ENCODE peak calls at places on chromosomes 7 and 10, in five cellular contexts. F is SK-N-SH, W is bronchial epithelial cell, R is foreskin fibroblast, Z is epithelial cell of proximal tubule. L is an unnamed sample.

GRCh38 chr10:68202965-68203358 is 29.0 kb downstream of the ATOH7 start:
- DNase-seq in F (no peak), W (peak), R (peak), Z (peak), L (peak)

GRCh38 chr7:102459221-102459844 is 5.3 kb downstream of the ALKBH4 start:
- DNase-seq in F (no peak), W (no peak), R (no peak), Z (no peak), L (no peak)

GRCh38 chr10:100479059-100479458 is 16.2 kb downstream of the WNT8B start:
- DNase-seq in F (no peak), W (no peak), R (no peak), Z (no peak), L (no peak)

GRCh38 chr7:90775383-90775965 is 179.4 kb downstream of the CDK14 start:
- DNase-seq in F (no peak), W (no peak), R (no peak), Z (no peak), L (no peak)

GRCh38 chr7:146665023-146665422 is 548.4 kb downstream of the CNTNAP2 start:
- DNase-seq in F (no peak), W (no peak), R (no peak), Z (no peak), L (no peak)

GRCh38 chr10:28623483-28623882 is 53.8 kb upstream of the BAMBI start:
- DNase-seq in F (no peak), W (no peak), R (no peak), Z (no peak), L (no peak)

GRCh38 chr10:27252267-27253000 is 11.8 kb upstream of the ACBD5 start:
- DNase-seq in F (no peak), W (peak), R (peak), Z (no peak), L (peak)

GRCh38 chr10:93006435-93007039 is 54.1 kb upstream of the CYP26C1 start:
- DNase-seq in F (peak), W (peak), R (peak), Z (no peak), L (peak)

GRCh38 chr7:140596751-140597424 is 43.7 kb downstream of the DENND2A start:
- DNase-seq in F (no peak), W (no peak), R (peak), Z (no peak), L (no peak)

GRCh38 chr10:110778221-110778620 is 93.5 kb upstream of the PDCD4 start:
- DNase-seq in F (no peak), W (no peak), R (no peak), Z (no peak), L (no peak)

GRCh38 chr10:99628923-99629624 is 8.8 kb upstream of the SLC25A28 start:
- DNase-seq in F (no peak), W (peak), R (no peak), Z (no peak), L (no peak)

GRCh38 chr7:82605247-82605864 is 161.8 kb upstream of the CACNA2D1 start:
- DNase-seq in F (peak), W (peak), R (peak), Z (no peak), L (peak)

GRCh38 chr10:119754936-119755335 is 29.1 kb downstream of the INPP5F start:
- DNase-seq in F (no peak), W (no peak), R (peak), Z (no peak), L (no peak)

GRCh38 chr10:68153473-68154210 is 44.4 kb downstream of the MYPN start:
- DNase-seq in F (peak), W (peak), R (peak), Z (peak), L (peak)

GRCh38 chr7:13872751-13873150 is 116.7 kb downstream of the ETV1 start:
- DNase-seq in F (no peak), W (no peak), R (no peak), Z (no peak), L (no peak)

GRCh38 chr10:60848126-60848525 is 69.8 kb downstream of the CDK1 start:
- DNase-seq in F (no peak), W (no peak), R (peak), Z (peak), L (no peak)

GRCh38 chr10:5511231-5511884 is 12.0 kb upstream of the CALML5 start:
- DNase-seq in F (no peak), W (no peak), R (no peak), Z (no peak), L (no peak)

GRCh38 chr7:99092064-99092720 is 51.7 kb downstream of the SMURF1 start:
- DNase-seq in F (no peak), W (no peak), R (no peak), Z (no peak), L (no peak)

GRCh38 chr7:156496491-156497264 is 143.9 kb upstream of the RNF32 start:
- DNase-seq in F (no peak), W (no peak), R (no peak), Z (no peak), L (no peak)

GRCh38 chr7:50409856-50410468 is 40.2 kb downstream of the FIGNL1 start:
- DNase-seq in F (no peak), W (no peak), R (no peak), Z (no peak), L (no peak)

GRCh38 chr7:149846436-149847046 is 8.4 kb downstream of the ZNF862 start:
- DNase-seq in F (no peak), W (no peak), R (no peak), Z (no peak), L (no peak)

GRCh38 chr10:76830218-76830617 is 807.4 kb downstream of the KCNMA1 start:
- DNase-seq in F (no peak), W (no peak), R (peak), Z (no peak), L (no peak)

GRCh38 chr10:43361532-43362190 is 9.8 kb upstream of the FXYD4 start:
- DNase-seq in F (no peak), W (no peak), R (no peak), Z (no peak), L (no peak)

GRCh38 chr10:80200687-80201086 is 4.7 kb downstream of the ANXA11 start:
- DNase-seq in F (no peak), W (no peak), R (no peak), Z (no peak), L (no peak)

GRCh38 chr10:69819713-69820506 is 18.2 kb downstream of the COL13A1 start:
- DNase-seq in F (no peak), W (no peak), R (peak), Z (no peak), L (no peak)

GRCh38 chr10:4498763-4499251 is 327.2 kb upstream of the AKR1E2 start:
- DNase-seq in F (no peak), W (peak), R (peak), Z (peak), L (no peak)

GRCh38 chr7:13921062-13921461 is 68.4 kb downstream of the ETV1 start:
- DNase-seq in F (no peak), W (no peak), R (no peak), Z (no peak), L (no peak)

GRCh38 chr7:2698581-2699288 is 10.7 kb downstream of the AMZ1 start:
- DNase-seq in F (no peak), W (no peak), R (no peak), Z (no peak), L (no peak)

GRCh38 chr7:156487811-156488523 is 152.6 kb upstream of the RNF32 start:
- DNase-seq in F (no peak), W (no peak), R (no peak), Z (no peak), L (no peak)

GRCh38 chr7:125090596-125090995 is 161.0 kb upstream of the POT1 start:
- DNase-seq in F (no peak), W (peak), R (no peak), Z (no peak), L (peak)

GRCh38 chr10:92081641-92082040 is 158.1 kb downstream of the BTAF1 start:
- DNase-seq in F (no peak), W (no peak), R (peak), Z (peak), L (no peak)

GRCh38 chr10:78231930-78232329 is 198.3 kb downstream of the RPS24 start:
- DNase-seq in F (no peak), W (no peak), R (peak), Z (no peak), L (no peak)

GRCh38 chr7:99839560-99840011 is 11.8 kb downstream of the CYP3A43 start:
- DNase-seq in F (no peak), W (peak), R (no peak), Z (no peak), L (peak)

GRCh38 chr10:77702166-77702565 is 64.6 kb upstream of the KCNMA1 start:
- DNase-seq in F (no peak), W (peak), R (peak), Z (no peak), L (peak)

GRCh38 chr10:122181901-122182799 is 88.9 kb upstream of the BTBD16 start:
- DNase-seq in F (no peak), W (no peak), R (peak), Z (no peak), L (no peak)

GRCh38 chr10:128178319-128178937 is 52.2 kb upstream of the MKI67 start:
- DNase-seq in F (peak), W (peak), R (no peak), Z (no peak), L (peak)

GRCh38 chr7:66352071-66352470 is 146.9 kb downstream of the TPST1 start:
- DNase-seq in F (no peak), W (peak), R (peak), Z (peak), L (peak)

DNA sequence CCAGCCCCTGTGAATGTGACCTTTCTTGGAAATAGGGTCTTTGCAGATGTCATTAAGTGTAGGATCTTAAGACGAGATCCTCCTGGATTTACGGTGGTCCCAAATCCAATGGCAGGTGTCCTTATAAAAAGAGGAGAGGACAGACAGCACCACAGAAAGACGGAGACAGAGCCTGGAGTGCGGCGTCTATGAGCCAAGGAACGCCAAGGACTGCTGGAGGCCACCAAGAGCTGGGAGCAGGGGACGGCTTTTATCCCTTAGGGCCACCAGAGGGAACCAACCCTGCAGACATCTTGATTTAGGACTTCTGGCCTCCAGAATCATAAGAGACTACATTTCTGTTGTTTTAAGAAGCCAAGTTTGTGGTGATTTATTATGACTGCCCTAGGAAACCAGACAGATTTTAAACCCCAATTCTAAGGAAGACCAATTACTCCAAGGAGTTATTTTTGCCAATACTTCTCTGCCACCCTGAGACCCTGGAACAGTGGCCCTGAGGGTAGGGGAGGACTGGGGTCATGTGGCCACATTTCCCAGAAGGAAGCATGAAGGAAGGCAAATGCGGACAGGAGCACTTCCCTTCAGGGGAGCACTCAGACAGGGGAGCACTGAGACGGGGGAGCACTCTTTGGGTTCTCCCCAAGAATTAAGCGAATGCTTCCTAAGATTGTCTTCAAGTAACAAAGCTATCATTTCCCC is 67.6 kb downstream of the CHST15 start:
- DNase-seq in F (peak), W (no peak), R (peak), Z (no peak), L (no peak)
- TF ChIP-seq CTCF in F (no peak), W (no peak), R (peak), Z (peak), L (no peak)

GRCh38 chr10:112525215-112525614 is 78.2 kb downstream of the VTI1A start:
- DNase-seq in F (no peak), W (peak), R (no peak), Z (no peak), L (peak)

GRCh38 chr10:112524637-112525036 is 77.6 kb downstream of the VTI1A start:
- DNase-seq in F (no peak), W (no peak), R (no peak), Z (no peak), L (no peak)

GRCh38 chr10:112526130-112526529 is 79.1 kb downstream of the VTI1A start:
- DNase-seq in F (no peak), W (peak), R (no peak), Z (no peak), L (peak)

GRCh38 chr10:112528235-112528634 is 81.2 kb downstream of the VTI1A start:
- DNase-seq in F (no peak), W (no peak), R (no peak), Z (no peak), L (no peak)

GRCh38 chr10:112526906-112527305 is 79.9 kb downstream of the VTI1A start:
- DNase-seq in F (no peak), W (no peak), R (peak), Z (no peak), L (no peak)
- TF ChIP-seq CTCF in F (no peak), W (no peak), R (no peak), Z (no peak), L (no peak)

DNA sequence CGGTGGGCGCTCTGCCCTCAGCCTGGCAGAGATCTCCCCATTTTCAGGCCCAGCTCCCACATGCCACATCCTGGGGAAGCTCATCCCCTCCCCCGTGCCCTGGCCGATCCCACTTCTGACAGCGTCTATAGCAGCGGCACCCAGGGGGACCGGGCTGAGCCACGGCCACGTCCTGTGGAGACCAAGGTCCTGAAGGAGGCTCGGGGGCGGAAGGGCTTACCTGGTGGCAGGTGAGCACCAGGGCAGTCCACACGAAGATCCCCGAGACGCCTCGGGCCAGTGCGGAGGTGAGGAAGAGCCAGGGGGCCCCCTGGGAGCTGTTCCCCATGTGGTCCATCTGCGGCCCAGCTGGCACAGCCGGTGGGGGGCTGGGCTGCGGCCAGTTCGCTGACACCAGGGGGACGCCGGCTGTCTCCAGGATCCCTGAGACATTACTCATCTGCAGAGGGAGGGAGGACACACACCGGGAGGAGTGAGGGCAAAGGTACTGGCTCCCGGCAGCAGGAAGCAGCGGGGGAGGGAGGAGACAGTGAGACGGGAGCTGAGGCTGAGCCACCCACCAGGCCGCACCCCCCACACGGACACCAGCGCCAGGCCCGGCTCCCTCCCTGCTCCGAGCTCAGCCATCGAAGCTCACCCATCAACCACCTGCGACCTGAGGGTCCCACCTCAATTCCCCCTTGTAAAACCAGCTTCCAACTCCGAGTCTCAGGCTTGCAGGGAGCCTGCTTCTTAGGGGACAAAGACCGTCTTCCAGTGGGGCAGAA is 776 bp downstream of the TMEM184A start:
- DNase-seq in F (peak), W (peak), R (peak), Z (no peak), L (peak)
- TF ChIP-seq CTCF in F (no peak), W (no peak), R (no peak), Z (no peak), L (no peak)

GRCh38 chr10:18235477-18235876 is 95.3 kb downstream of the CACNB2 start:
- DNase-seq in F (no peak), W (no peak), R (no peak), Z (no peak), L (no peak)

GRCh38 chr10:18231480-18231879 is 91.3 kb downstream of the CACNB2 start:
- DNase-seq in F (no peak), W (no peak), R (no peak), Z (no peak), L (no peak)

GRCh38 chr10:18230794-18231193 is 90.6 kb downstream of the CACNB2 start:
- DNase-seq in F (no peak), W (no peak), R (peak), Z (no peak), L (no peak)

GRCh38 chr10:18229839-18230238 is 89.6 kb downstream of the CACNB2 start:
- DNase-seq in F (no peak), W (peak), R (peak), Z (no peak), L (peak)

DNA sequence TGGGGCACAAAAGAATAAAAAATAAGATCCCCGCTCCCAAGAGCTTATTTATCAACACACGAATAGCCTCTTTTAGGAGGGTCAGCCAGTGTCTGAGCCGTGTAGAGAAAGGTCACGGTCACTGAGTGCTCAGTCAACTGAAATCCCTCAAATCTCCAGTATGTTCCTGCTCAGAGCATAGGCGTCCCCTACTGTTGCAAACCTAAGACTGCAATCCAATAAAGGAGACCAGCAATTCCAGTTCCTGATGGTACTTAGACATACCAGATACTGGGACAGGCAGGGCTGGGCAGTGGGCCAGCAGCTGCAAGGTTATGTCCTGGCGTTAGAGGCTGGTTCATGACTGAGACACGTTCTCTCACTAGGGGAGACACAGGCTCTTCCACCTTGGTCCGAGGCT is 93.6 kb downstream of the CACNB2 start:
- DNase-seq in F (peak), W (no peak), R (no peak), Z (peak), L (no peak)
- TF ChIP-seq CTCF in F (no peak), W (no peak), R (no peak), Z (peak), L (no peak)

GRCh38 chr7:17548014-17548653 is 249.7 kb downstream of the AHR start:
- DNase-seq in F (no peak), W (no peak), R (no peak), Z (no peak), L (no peak)

GRCh38 chr7:17546206-17546998 is 247.9 kb downstream of the AHR start:
- DNase-seq in F (no peak), W (peak), R (peak), Z (no peak), L (no peak)

GRCh38 chr7:17544401-17544800 is 245.9 kb downstream of the AHR start:
- DNase-seq in F (no peak), W (no peak), R (no peak), Z (no peak), L (no peak)

GRCh38 chr7:17549406-17549805 is 251.0 kb downstream of the AHR start:
- DNase-seq in F (no peak), W (no peak), R (no peak), Z (no peak), L (no peak)

DNA sequence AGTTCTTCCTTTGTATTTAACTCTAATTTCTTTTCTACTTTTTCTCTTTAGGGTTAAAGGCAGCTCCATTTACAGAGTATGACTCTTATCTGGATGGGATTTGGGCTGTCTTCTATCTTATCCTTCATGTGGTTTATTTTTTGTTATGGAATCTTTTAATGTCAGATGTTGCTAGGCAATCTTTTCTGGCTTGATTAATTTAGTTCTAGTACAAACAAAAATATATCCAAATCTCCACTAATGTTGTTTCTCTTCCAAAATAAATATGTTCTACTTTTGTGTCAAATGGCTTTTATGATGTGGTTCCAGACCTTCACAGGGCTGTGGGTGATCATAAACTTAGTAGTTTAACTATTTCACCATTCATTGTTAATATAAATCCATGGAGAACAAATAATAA is 246.9 kb downstream of the AHR start:
- DNase-seq in F (no peak), W (no peak), R (no peak), Z (no peak), L (no peak)
- TF ChIP-seq CTCF in F (no peak), W (no peak), R (no peak), Z (no peak), L (no peak)

GRCh38 chr7:21722371-21722770 is 179.5 kb downstream of the DNAH11 start:
- DNase-seq in F (no peak), W (no peak), R (no peak), Z (no peak), L (peak)
- TF ChIP-seq CTCF in F (peak), W (no peak), R (no peak), Z (peak), L (peak)

DNA sequence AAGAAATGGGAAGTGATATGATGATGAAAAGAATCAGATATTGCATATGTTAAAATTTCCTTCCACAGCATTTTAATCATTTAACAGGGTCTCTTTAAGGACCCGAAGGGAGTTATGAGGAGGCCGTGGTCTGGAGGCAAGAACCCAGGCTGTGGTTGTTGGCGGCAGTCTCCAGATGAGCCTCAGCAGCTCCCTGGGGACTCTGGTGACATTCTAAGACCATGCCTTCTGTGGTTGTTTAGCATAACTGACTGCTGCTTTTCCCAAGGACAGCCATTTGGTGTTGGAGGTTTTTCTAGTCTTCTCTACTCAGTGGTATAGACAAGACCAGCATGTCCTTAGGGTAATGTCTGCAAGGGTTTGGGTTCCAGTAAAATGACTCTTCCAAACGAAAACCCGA is 182.9 kb downstream of the TAX1BP1 start:
- DNase-seq in F (no peak), W (no peak), R (no peak), Z (no peak), L (no peak)
- TF ChIP-seq CTCF in F (no peak), W (no peak), R (no peak), Z (no peak), L (no peak)